ENCODE peak calls at places on chromosome 10, in eight cellular contexts. N is A549, L is K562, Z is H1, J is HCT116, O is endothelial cell of umbilical vein, B is GM12878, Y is HepG2. M is an unnamed sample.
A peak's percentile ranks its signal among the peaks of the same experiment; 100 is the strongest.

GRCh38 chr10:61594430-61594829 is 68.3 kb upstream of the CABCOCO1 start:
- DNase-seq in L (no peak), Y (no peak), N (no peak), J (no peak), Z (no peak), O (no peak), B (no peak), M (no peak)

GRCh38 chr10:77478248-77478963 is 159.2 kb downstream of the KCNMA1 start:
- DNase-seq in J (no peak), L (no peak), O (no peak), B (no peak), Z (no peak), Y (no peak), N (no peak), M (no peak)

GRCh38 chr10:20100157-20100556 is 283.9 kb downstream of the PLXDC2 start:
- DNase-seq in O (peak; percentile 18), Z (no peak), B (no peak), J (no peak), L (no peak), N (no peak), Y (no peak), M (no peak)

GRCh38 chr10:104080762-104081161 is 4.9 kb downstream of the COL17A1 start:
- DNase-seq in L (peak; percentile 11), B (no peak), J (peak; percentile 59), N (peak; percentile 20), Z (no peak), O (peak; percentile 45), Y (peak; percentile 28), M (peak; percentile 49)

GRCh38 chr10:88168171-88169036 is 305.0 kb downstream of the PTEN start:
- DNase-seq in O (no peak), N (no peak), Z (no peak), J (no peak), L (no peak), Y (no peak), B (no peak), M (no peak)

GRCh38 chr10:121527690-121528089 is 70.6 kb downstream of the FGFR2 start:
- DNase-seq in O (no peak), N (no peak), B (no peak), Y (no peak), L (no peak), J (no peak), Z (no peak), M (no peak)

GRCh38 chr10:48542471-48543210 is 62.2 kb downstream of the ARHGAP22 start:
- DNase-seq in J (no peak), N (no peak), B (no peak), Z (no peak), O (no peak), Y (no peak), L (no peak), M (no peak)

GRCh38 chr10:79003183-79004100 is 65.3 kb upstream of the ZMIZ1 start:
- DNase-seq in N (no peak), B (no peak), Y (no peak), J (no peak), L (no peak), O (no peak), Z (no peak), M (no peak)

GRCh38 chr10:25758041-25758457 is 176.0 kb upstream of the MYO3A start:
- DNase-seq in Y (peak; percentile 10), N (peak; percentile 10), B (no peak), Z (no peak), J (peak; percentile 26), O (no peak), L (peak; percentile 45), M (peak; percentile 45)

GRCh38 chr10:59905066-59905734 is 1.2 kb downstream of the CCDC6 start:
- DNase-seq in B (no peak), O (peak; percentile 44), N (no peak), L (no peak), Z (no peak), J (no peak), Y (no peak), M (peak; percentile 26)

GRCh38 chr10:73060738-73061635 is 35.7 kb downstream of the P4HA1 start:
- DNase-seq in Y (peak; percentile 17), O (peak; percentile 59), N (peak; percentile 50), J (peak; percentile 19), Z (no peak), B (no peak), L (peak; percentile 33), M (peak; percentile 55)

GRCh38 chr10:124717911-124718734 is 26.1 kb downstream of the FAM53B start:
- DNase-seq in J (no peak), O (peak; percentile 46), Z (no peak), B (peak; percentile 95), N (no peak), L (peak; percentile 64), Y (no peak), M (peak; percentile 86)

GRCh38 chr10:126854726-126855125 is 50.5 kb upstream of the DOCK1 start:
- DNase-seq in L (no peak), B (no peak), J (no peak), N (no peak), Z (no peak), O (no peak), Y (no peak), M (no peak)

GRCh38 chr10:72204724-72205123 is 11.1 kb upstream of the ANAPC16 start:
- DNase-seq in L (no peak), J (no peak), Z (no peak), N (no peak), Y (no peak), O (no peak), B (no peak), M (no peak)

GRCh38 chr10:19283285-19283684 is 234.7 kb downstream of the MALRD1 start:
- DNase-seq in L (no peak), Z (no peak), O (no peak), B (no peak), N (no peak), J (no peak), Y (no peak), M (no peak)

GRCh38 chr10:6269953-6270867 is 67.5 kb downstream of the PFKFB3 start:
- DNase-seq in Y (no peak), N (no peak), J (no peak), O (no peak), B (peak; percentile 55), Z (no peak), L (no peak), M (peak; percentile 74)

GRCh38 chr10:33098966-33099663 is 141.1 kb upstream of the ITGB1 start:
- DNase-seq in J (no peak), N (no peak), Y (no peak), O (no peak), B (no peak), Z (no peak), L (no peak), M (peak; percentile 8)

GRCh38 chr10:78774614-78774998 is 294.2 kb upstream of the ZMIZ1 start:
- DNase-seq in Z (no peak), N (no peak), J (no peak), B (no peak), O (no peak), L (no peak), Y (peak; percentile 28), M (peak; percentile 32)

GRCh38 chr10:29920408-29921070 is 138.8 kb downstream of the JCAD start:
- DNase-seq in Z (no peak), N (no peak), J (no peak), L (no peak), Y (no peak), O (no peak), B (no peak), M (no peak)

GRCh38 chr10:29144126-29144525 is 144.7 kb upstream of the LYZL1 start:
- DNase-seq in J (no peak), L (no peak), N (no peak), Z (no peak), Y (no peak), B (no peak), O (no peak), M (no peak)

GRCh38 chr10:8513155-8514147 is 459.0 kb downstream of the GATA3 start:
- DNase-seq in B (no peak), Z (peak; percentile 9), J (no peak), Y (no peak), N (no peak), L (no peak), O (no peak), M (no peak)

GRCh38 chr10:125455855-125456254 is 227.1 kb downstream of the TEX36 start:
- DNase-seq in O (no peak), Y (no peak), L (no peak), Z (no peak), J (no peak), B (no peak), N (no peak), M (no peak)

GRCh38 chr10:84987039-84987438 is 658.6 kb downstream of the CCSER2 start:
- DNase-seq in Z (no peak), J (no peak), B (no peak), L (no peak), O (no peak), Y (no peak), N (no peak), M (no peak)

GRCh38 chr10:6202098-6202683 is 541 bp upstream of the PFKFB3 start:
- DNase-seq in N (no peak), Y (no peak), L (no peak), J (no peak), B (no peak), Z (no peak), O (no peak), M (no peak)

GRCh38 chr10:46314046-46314445 is 27.2 kb downstream of the ANTXRL start:
- DNase-seq in J (no peak), L (no peak), N (no peak), Z (no peak), O (no peak), Y (no peak), B (no peak), M (no peak)

GRCh38 chr10:13703997-13704536 is 117.3 kb downstream of the PRPF18 start:
- DNase-seq in L (no peak), B (no peak), N (no peak), Z (no peak), O (no peak), J (no peak), Y (no peak), M (no peak)
- TF ChIP-seq POLR2A in L (no peak), B (peak; percentile 28), N (no peak), Z (no peak), O (no peak), J (no peak), Y (no peak), M (no peak)

GRCh38 chr10:27022048-27022447 is 78.2 kb downstream of the ANKRD26 start:
- DNase-seq in J (no peak), Y (no peak), B (no peak), L (no peak), Z (no peak), N (no peak), O (no peak), M (no peak)
- TF ChIP-seq CTCF in J (no peak), Y (no peak), B (no peak), L (no peak), Z (peak; percentile 40), N (no peak), O (no peak), M (no peak)

DNA sequence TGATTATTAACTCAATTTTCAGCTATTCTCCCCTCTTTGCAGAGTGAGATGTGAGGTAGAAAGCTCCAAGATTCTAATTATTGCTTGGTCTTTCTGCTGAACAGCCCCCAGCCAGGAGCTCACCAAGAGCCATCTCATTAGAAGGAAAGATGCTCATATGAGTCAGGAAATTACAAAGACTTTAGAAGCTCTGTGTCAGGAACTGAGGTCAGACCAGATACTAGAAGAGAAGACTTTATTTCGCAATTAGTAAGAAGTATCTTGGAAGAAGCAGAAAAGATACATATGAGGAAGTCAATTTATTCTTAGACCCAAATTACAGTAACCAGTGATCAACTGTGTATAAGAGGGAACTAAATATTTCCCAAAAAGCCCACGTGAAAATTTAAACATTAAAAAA is 626.9 kb downstream of the ZWINT start:
- DNase-seq in Z (no peak), N (no peak), B (no peak), O (no peak), L (no peak), Y (no peak), J (no peak), M (peak; percentile 25)
- TF ChIP-seq MAX in Z (no peak), N (no peak), B (no peak), O (no peak), L (no peak), Y (no peak), J (no peak), M (no peak)

GRCh38 chr10:102853944-102854694 is at the start of gene BORCS7:
- DNase-seq in Z (peak; percentile 86), B (peak; percentile 91), J (peak; percentile 99), L (peak; percentile 71), O (peak; percentile 94), N (peak; percentile 91), Y (peak; percentile 97), M (peak; percentile 99)
- TF ChIP-seq POLR2A in Z (peak; percentile 56), B (peak; percentile 90), J (peak; percentile 88), L (peak; percentile 94), O (peak; percentile 88), N (peak; percentile 71), Y (peak; percentile 87), M (peak; percentile 83)

M was measured in NB4.